ENCODE peak calls at places on chromosomes 4 and X, in four cellular contexts. One of them, this sample, is unnamed.

GRCh38 chr4:70913947-70914445 is 11.8 kb downstream of the MOB1B start:
- DNase-seq in HepG2: no peak
- DNase-seq in A549: no peak
- DNase-seq in K562: no peak
- DNase-seq in this sample: no peak

GRCh38 chr4:7193040-7193958 is 961 bp downstream of the SORCS2 start:
- DNase-seq in HepG2: no peak
- DNase-seq in A549: no peak
- DNase-seq in K562: no peak
- DNase-seq in this sample: no peak

GRCh38 chr4:6549890-6550620 is 24.9 kb upstream of the MAN2B2 start:
- DNase-seq in HepG2: no peak
- DNase-seq in A549: no peak
- DNase-seq in K562: no peak
- DNase-seq in this sample: no peak

GRCh38 chrX:111719426-111720210 is 38.6 kb downstream of the ALG13 start:
- DNase-seq in HepG2: no peak
- DNase-seq in A549: no peak
- DNase-seq in K562: no peak
- DNase-seq in this sample: no peak

GRCh38 chr4:74174421-74174820 is 16.5 kb downstream of the MTHFD2L start:
- DNase-seq in HepG2: no peak
- DNase-seq in A549: no peak
- DNase-seq in K562: peak; percentile 47
- DNase-seq in this sample: no peak

GRCh38 chr4:141730805-141731204 is 94.4 kb downstream of the IL15 start:
- DNase-seq in HepG2: no peak
- DNase-seq in A549: no peak
- DNase-seq in K562: no peak
- DNase-seq in this sample: no peak

GRCh38 chr4:181688416-181688815 is 554.8 kb upstream of the TENM3 start:
- DNase-seq in HepG2: no peak
- DNase-seq in A549: no peak
- DNase-seq in K562: no peak
- DNase-seq in this sample: no peak

GRCh38 chr4:8364848-8365350 is 75.6 kb downstream of the ACOX3 start:
- DNase-seq in HepG2: no peak
- DNase-seq in A549: no peak
- DNase-seq in K562: no peak
- DNase-seq in this sample: no peak

GRCh38 chr4:81981218-81981617 is 392.6 kb downstream of the HNRNPD start:
- DNase-seq in HepG2: no peak
- DNase-seq in A549: no peak
- DNase-seq in K562: no peak
- DNase-seq in this sample: no peak

GRCh38 chr4:164212134-164212533 is 541.8 kb upstream of the SMIM31 start:
- DNase-seq in HepG2: no peak
- DNase-seq in A549: no peak
- DNase-seq in K562: no peak
- DNase-seq in this sample: no peak

GRCh38 chr4:147492301-147492700 is 11.4 kb downstream of the EDNRA start:
- DNase-seq in HepG2: no peak
- DNase-seq in A549: no peak
- DNase-seq in K562: no peak
- DNase-seq in this sample: no peak

GRCh38 chrX:40152173-40152705 is 54.5 kb upstream of the BCOR start:
- DNase-seq in HepG2: no peak
- DNase-seq in A549: no peak
- DNase-seq in K562: peak; percentile 28
- DNase-seq in this sample: peak; percentile 54

GRCh38 chrX:73944582-73944947 is 359.4 kb upstream of the ZCCHC13 start:
- DNase-seq in HepG2: no peak
- DNase-seq in A549: no peak
- DNase-seq in K562: no peak
- DNase-seq in this sample: no peak

GRCh38 chr4:124030038-124030638 is 633.5 kb downstream of the SPRY1 start:
- DNase-seq in HepG2: no peak
- DNase-seq in A549: no peak
- DNase-seq in K562: no peak
- DNase-seq in this sample: no peak

GRCh38 chr4:151627491-151627890 is 133.3 kb downstream of the GATB start:
- DNase-seq in HepG2: no peak
- DNase-seq in A549: no peak
- DNase-seq in K562: no peak
- DNase-seq in this sample: no peak

GRCh38 chr4:135032670-135033069 is 831.1 kb upstream of the PABPC4L start:
- DNase-seq in HepG2: no peak
- DNase-seq in A549: no peak
- DNase-seq in K562: no peak
- DNase-seq in this sample: no peak

GRCh38 chr4:29756966-29757365 is 963.2 kb upstream of the PCDH7 start:
- DNase-seq in HepG2: no peak
- DNase-seq in A549: no peak
- DNase-seq in K562: no peak
- DNase-seq in this sample: no peak

GRCh38 chr4:98626350-98626749 is 32.1 kb downstream of the TSPAN5 start:
- DNase-seq in HepG2: no peak
- DNase-seq in A549: peak; percentile 25
- DNase-seq in K562: no peak
- DNase-seq in this sample: no peak

GRCh38 chrX:48972214-48973164 is 845 bp upstream of the KCND1 start:
- DNase-seq in HepG2: peak; percentile 16
- DNase-seq in A549: peak; percentile 54
- DNase-seq in K562: peak; percentile 76
- DNase-seq in this sample: peak; percentile 54

GRCh38 chr4:153205757-153206156 is 1.5 kb downstream of the TRIM2 start:
- DNase-seq in HepG2: no peak
- DNase-seq in A549: no peak
- DNase-seq in K562: no peak
- DNase-seq in this sample: no peak

GRCh38 chr4:7725951-7726350 is 213.7 kb downstream of the AFAP1 start:
- DNase-seq in HepG2: no peak
- DNase-seq in A549: no peak
- DNase-seq in K562: no peak
- DNase-seq in this sample: no peak

GRCh38 chr4:177016541-177017141 is 223.9 kb upstream of the VEGFC start:
- DNase-seq in HepG2: no peak
- DNase-seq in A549: no peak
- DNase-seq in K562: no peak
- DNase-seq in this sample: no peak

GRCh38 chr4:156705291-156705690 is 266.3 kb downstream of the PDGFC start:
- DNase-seq in HepG2: no peak
- DNase-seq in A549: no peak
- DNase-seq in K562: no peak
- DNase-seq in this sample: no peak

GRCh38 chr4:56671373-56671772 is 9.7 kb downstream of the HOPX start:
- DNase-seq in HepG2: no peak
- DNase-seq in A549: no peak
- DNase-seq in K562: no peak
- DNase-seq in this sample: no peak

GRCh38 chr4:8697826-8698225 is 105.3 kb downstream of the CPZ start:
- DNase-seq in HepG2: no peak
- DNase-seq in A549: no peak
- DNase-seq in K562: no peak
- DNase-seq in this sample: no peak

GRCh38 chr4:169270810-169271691 is at the start of gene SH3RF1:
- DNase-seq in HepG2: peak; percentile 38
- DNase-seq in A549: peak; percentile 52
- DNase-seq in K562: peak; percentile 51
- DNase-seq in this sample: no peak
- TF ChIP-seq RNF2 in HepG2: no peak
- TF ChIP-seq RNF2 in A549: no peak
- TF ChIP-seq RNF2 in K562: no peak
- TF ChIP-seq RNF2 in this sample: no peak

GRCh38 chr4:92303621-92304027 is at the start of gene GRID2:
- DNase-seq in HepG2: no peak
- DNase-seq in A549: peak; percentile 1
- DNase-seq in K562: no peak
- DNase-seq in this sample: no peak
- TF ChIP-seq RNF2 in HepG2: no peak
- TF ChIP-seq RNF2 in A549: no peak
- TF ChIP-seq RNF2 in K562: no peak
- TF ChIP-seq RNF2 in this sample: no peak

DNA sequence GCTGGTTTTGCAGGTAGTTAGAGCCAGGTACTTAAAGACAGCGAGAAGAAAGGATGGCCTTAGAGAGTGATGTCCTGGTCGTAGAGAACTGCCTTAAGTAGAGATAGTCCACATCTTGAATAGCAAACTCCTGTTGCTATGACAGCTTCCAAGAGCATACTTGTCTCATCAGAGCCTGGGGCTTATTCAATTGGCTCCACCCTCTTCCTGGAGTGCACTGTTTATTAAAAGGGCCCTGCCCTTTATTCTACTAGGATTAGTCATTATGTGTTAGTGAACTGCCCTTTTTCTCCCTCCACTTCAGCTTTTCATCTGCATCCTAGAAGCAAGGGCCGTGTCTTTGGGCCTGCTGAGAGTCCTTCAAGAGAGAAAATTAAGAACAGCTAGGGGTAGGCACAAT is 94.5 kb upstream of the EOLA2 start:
- DNase-seq in HepG2: no peak
- DNase-seq in A549: no peak
- DNase-seq in K562: no peak
- DNase-seq in this sample: no peak
- TF ChIP-seq RNF2 in HepG2: no peak
- TF ChIP-seq RNF2 in A549: no peak
- TF ChIP-seq RNF2 in K562: no peak
- TF ChIP-seq RNF2 in this sample: no peak

GRCh38 chr4:53721276-53721675 is 130.0 kb upstream of the LNX1 start:
- DNase-seq in HepG2: no peak
- DNase-seq in A549: no peak
- DNase-seq in K562: no peak
- DNase-seq in this sample: no peak
- TF ChIP-seq RNF2 in HepG2: no peak
- TF ChIP-seq RNF2 in A549: no peak
- TF ChIP-seq RNF2 in K562: no peak
- TF ChIP-seq RNF2 in this sample: no peak

DNA sequence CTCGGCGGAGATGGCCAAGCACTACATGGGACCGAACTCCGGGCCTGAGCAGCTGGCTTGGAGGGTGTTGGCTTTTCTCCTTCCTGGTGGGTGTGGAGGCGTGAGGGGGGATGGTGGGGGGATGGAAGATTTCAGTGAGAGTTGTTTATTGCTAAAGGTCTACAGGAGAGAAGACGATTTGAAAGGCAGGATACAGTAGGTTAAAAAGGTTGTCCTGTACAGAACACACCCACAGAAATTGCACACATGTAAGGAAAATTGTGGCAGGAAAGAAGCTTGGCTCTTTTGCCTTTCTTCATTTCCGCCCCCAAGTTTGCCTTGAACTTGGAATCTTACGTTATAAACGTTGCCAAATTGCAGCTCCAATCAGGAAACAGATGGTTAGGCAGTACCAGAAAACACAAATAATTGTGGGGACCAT is 74.1 kb upstream of the STOX2 start:
- DNase-seq in HepG2: no peak
- DNase-seq in A549: no peak
- DNase-seq in K562: no peak
- DNase-seq in this sample: no peak
- TF ChIP-seq RNF2 in HepG2: no peak
- TF ChIP-seq RNF2 in A549: no peak
- TF ChIP-seq RNF2 in K562: no peak
- TF ChIP-seq RNF2 in this sample: no peak

GRCh38 chr4:5451243-5451642 is 257.1 kb downstream of the EVC2 start:
- DNase-seq in HepG2: no peak
- DNase-seq in A549: no peak
- DNase-seq in K562: no peak
- DNase-seq in this sample: no peak

GRCh38 chr4:5452156-5452555 is 256.2 kb downstream of the EVC2 start:
- DNase-seq in HepG2: no peak
- DNase-seq in A549: no peak
- DNase-seq in K562: no peak
- DNase-seq in this sample: no peak

GRCh38 chr4:5444918-5445517 is 263.3 kb downstream of the EVC2 start:
- DNase-seq in HepG2: no peak
- DNase-seq in A549: no peak
- DNase-seq in K562: no peak
- DNase-seq in this sample: peak; percentile 17

GRCh38 chr4:5446595-5446994 is 261.8 kb downstream of the EVC2 start:
- DNase-seq in HepG2: no peak
- DNase-seq in A549: no peak
- DNase-seq in K562: no peak
- DNase-seq in this sample: no peak

DNA sequence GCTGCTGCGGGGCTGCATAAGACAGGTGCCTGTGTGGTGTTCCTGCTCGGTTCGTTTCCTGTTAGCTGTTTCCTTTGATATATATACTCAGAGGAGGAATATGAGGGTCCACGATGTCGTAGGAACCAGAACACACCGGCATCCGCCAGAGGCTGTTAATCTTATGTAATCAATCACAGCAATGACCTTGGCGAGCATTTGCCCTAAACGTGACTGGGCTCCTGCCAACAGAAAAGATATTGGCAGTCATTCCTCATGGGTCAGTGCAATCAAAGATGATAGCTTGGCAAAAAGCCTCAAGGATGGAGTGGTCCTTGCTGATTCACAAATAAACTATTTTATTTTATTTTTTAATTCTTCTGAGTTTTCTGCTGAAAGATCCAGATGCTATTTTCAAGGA is 260.1 kb downstream of the EVC2 start:
- DNase-seq in HepG2: no peak
- DNase-seq in A549: no peak
- DNase-seq in K562: no peak
- DNase-seq in this sample: no peak
- TF ChIP-seq RNF2 in HepG2: no peak
- TF ChIP-seq RNF2 in A549: no peak
- TF ChIP-seq RNF2 in K562: no peak
- TF ChIP-seq RNF2 in this sample: no peak